ENCODE peak calls at places on chromosomes 1 and 21, in six cellular contexts. I, F, P, Q, G and C are unnamed samples. For H3K9me3, the result is how much of the 10 kb centered on the place peaks cover.

GRCh38 chr1:230498704-230499103 is 72.6 kb upstream of the PGBD5 start:
- DNase-seq in F (no peak), P (peak), Q (no peak), I (no peak), G (no peak), C (no peak)

GRCh38 chr1:15141933-15142647 is 11.5 kb upstream of the TMEM51 start:
- DNase-seq in Q (peak), G (no peak), F (peak), I (no peak), P (peak), C (no peak)

GRCh38 chr1:155050560-155051341 is at the start of gene ADAM15:
- DNase-seq in I (no peak), F (peak), G (peak), Q (peak), P (peak), C (peak)

GRCh38 chr1:198633675-198634121 is 5.1 kb upstream of the PTPRC start:
- DNase-seq in I (no peak), P (no peak), Q (no peak), G (no peak), F (no peak), C (no peak)

GRCh38 chr1:235599536-235599935 is 50.0 kb downstream of the GNG4 start:
- DNase-seq in G (peak), I (no peak), P (no peak), F (no peak), Q (no peak), C (no peak)

GRCh38 chr1:46493316-46494032 is 3.8 kb downstream of the DMBX1 start:
- DNase-seq in G (no peak), I (no peak), F (no peak), P (no peak), Q (no peak), C (no peak)

GRCh38 chr1:29653034-29653810 is 416.9 kb downstream of the PTPRU start:
- DNase-seq in G (no peak), I (no peak), F (no peak), Q (no peak), P (no peak), C (no peak)

GRCh38 chr1:75053207-75053606 is 81.0 kb upstream of the LHX8 start:
- DNase-seq in Q (no peak), P (no peak), I (no peak), F (no peak), G (peak), C (no peak)

GRCh38 chr1:234669499-234669898 is 59.5 kb upstream of the IRF2BP2 start:
- DNase-seq in P (no peak), Q (no peak), I (no peak), G (no peak), F (no peak), C (no peak)

GRCh38 chr1:248618878-248619277 is 16.0 kb downstream of the OR2T11 start:
- DNase-seq in P (peak), Q (peak), I (no peak), F (peak), G (peak), C (no peak)

GRCh38 chr1:248618119-248618518 is 16.8 kb downstream of the OR2T11 start:
- DNase-seq in G (no peak), P (no peak), I (no peak), F (no peak), Q (no peak), C (no peak)

GRCh38 chr1:248611883-248612282 is 14.4 kb upstream of the OR2T10 start:
- DNase-seq in F (no peak), I (no peak), P (no peak), Q (no peak), G (no peak), C (no peak)

GRCh38 chr1:248613742-248614141 is 16.2 kb upstream of the OR2T10 start:
- DNase-seq in G (no peak), Q (no peak), F (no peak), I (no peak), P (no peak), C (no peak)
- H3K9me3 ChIP-seq in G (under half), Q (under half), F (under half), I (under half), P (under half), C (under half)

DNA sequence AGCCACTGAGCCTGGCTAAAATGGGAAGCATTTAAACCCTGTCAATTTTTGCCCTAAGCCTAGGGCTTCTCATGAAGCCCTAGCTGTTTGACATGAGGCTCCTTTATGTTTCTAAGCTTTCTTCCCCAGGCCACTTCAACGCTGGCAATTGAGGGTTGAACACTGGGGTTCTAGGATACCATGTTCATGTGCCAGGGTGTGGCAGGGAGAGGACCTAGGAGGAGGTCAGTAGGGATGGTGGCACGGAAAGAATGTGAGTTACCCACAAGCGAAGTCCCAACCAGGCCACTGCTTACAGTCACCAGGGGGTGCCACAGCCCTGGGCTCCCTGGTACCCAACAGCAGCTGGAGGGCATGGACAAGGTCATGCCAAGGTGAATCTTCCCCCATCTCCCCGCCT is 90.8 kb upstream of the AJAP1 start:
- DNase-seq in P (no peak), G (no peak), Q (no peak), I (no peak), F (no peak), C (no peak)
- H3K9me3 ChIP-seq in P (under half), G (under half), Q (under half), I (half or more), F (under half), C (under half)

GRCh38 chr1:248748211-248748610 is 7.3 kb downstream of the LYPD8 start:
- DNase-seq in F (no peak), P (no peak), G (no peak), I (no peak), Q (no peak), C (no peak)
- H3K9me3 ChIP-seq in F (under half), P (under half), G (under half), I (under half), Q (under half), C (under half)

GRCh38 chr21:43196789-43197188 is 28.0 kb downstream of the CRYAA start:
- DNase-seq in P (peak), G (no peak), F (no peak), I (no peak), Q (no peak), C (no peak)

GRCh38 chr21:43195131-43196021 is 26.6 kb downstream of the CRYAA start:
- DNase-seq in I (no peak), Q (no peak), F (peak), G (no peak), P (peak), C (no peak)

GRCh38 chr21:43194303-43195130 is 25.7 kb downstream of the CRYAA start:
- DNase-seq in Q (no peak), I (no peak), P (peak), F (no peak), G (no peak), C (no peak)

GRCh38 chr21:43201491-43201890 is 32.7 kb downstream of the CRYAA start:
- DNase-seq in Q (no peak), G (no peak), P (no peak), F (no peak), I (no peak), C (no peak)

DNA sequence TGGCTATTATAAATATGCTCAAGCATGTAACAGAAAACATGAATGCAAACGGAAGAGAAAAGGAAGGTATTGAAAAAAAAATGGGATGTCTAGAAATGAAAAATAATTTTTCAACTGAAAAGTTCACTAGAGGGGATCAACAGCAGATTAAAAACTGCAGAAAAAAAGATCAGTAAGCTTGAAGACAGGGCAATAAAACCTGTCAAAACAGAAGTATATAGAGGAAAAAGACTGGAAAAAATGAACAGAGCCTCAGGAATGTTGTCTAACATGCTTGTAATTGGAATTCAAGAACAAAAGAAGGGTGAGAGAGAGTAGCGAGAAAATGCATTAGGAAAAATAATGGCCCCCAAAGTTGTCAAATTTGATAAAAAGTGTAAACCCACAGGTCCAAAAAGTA is 29.6 kb downstream of the CRYAA start:
- DNase-seq in G (no peak), Q (no peak), F (no peak), P (no peak), I (no peak), C (no peak)
- H3K9me3 ChIP-seq in G (under half), Q (under half), F (under half), P (under half), I (under half), C (under half)

GRCh38 chr1:19923953-19924346 is 533 bp upstream of the PLA2G2E start:
- DNase-seq in F (no peak), I (no peak), Q (no peak), G (no peak), P (no peak), C (no peak)

GRCh38 chr1:19923137-19923952 is at the start of gene PLA2G2E:
- DNase-seq in Q (no peak), P (no peak), I (no peak), G (no peak), F (no peak), C (no peak)

GRCh38 chr1:19925342-19926070 is 2.1 kb upstream of the PLA2G2E start:
- DNase-seq in F (no peak), P (no peak), I (no peak), G (no peak), Q (no peak), C (no peak)

GRCh38 chr1:19922015-19922688 is 1.3 kb downstream of the PLA2G2E start:
- DNase-seq in P (no peak), I (no peak), Q (no peak), G (no peak), F (no peak), C (no peak)

GRCh38 chr1:19926296-19927129 is 3.1 kb upstream of the PLA2G2E start:
- DNase-seq in G (no peak), Q (no peak), P (no peak), I (no peak), F (no peak), C (no peak)
- H3K9me3 ChIP-seq in G (under half), Q (under half), P (under half), I (under half), F (under half), C (under half)

DNA sequence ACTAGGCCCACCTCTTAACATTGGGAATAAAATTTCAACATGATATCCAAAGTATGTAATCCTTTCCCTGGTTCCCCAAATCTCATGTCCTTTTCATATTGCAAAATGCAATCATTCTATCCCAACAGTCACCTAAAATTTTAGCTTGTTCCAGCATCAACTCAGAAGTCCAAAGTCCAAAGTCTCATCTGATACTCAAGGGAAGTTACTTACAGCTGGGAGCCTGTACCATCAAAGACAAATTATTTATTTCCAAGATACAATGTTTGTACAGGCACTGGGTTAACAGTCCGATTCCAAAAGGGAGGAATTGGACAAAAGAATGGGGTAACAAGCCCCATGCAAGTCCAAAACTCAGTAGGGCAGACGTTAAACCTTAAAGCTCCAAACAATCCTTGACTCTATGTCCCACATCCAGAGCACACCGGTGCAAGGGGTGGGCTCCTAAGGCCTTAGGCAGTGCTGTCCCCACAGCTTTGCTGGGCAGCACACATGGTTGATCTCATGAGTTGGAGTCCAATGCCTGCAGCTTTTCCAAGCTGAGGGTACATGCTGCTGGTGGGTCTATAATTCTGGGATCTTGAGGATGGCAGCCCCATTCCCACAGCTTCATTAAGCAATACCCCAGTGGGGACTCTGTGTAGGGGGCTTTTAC is 78.8 kb downstream of the DDAH1 start:
- DNase-seq in F (no peak), P (no peak), Q (no peak), I (no peak), G (no peak), C (no peak)
- H3K9me3 ChIP-seq in F (under half), P (under half), Q (under half), I (under half), G (under half), C (under half)

GRCh38 chr21:27189870-27190269 is 223.0 kb upstream of the ADAMTS5 start:
- DNase-seq in Q (no peak), G (no peak), P (no peak), I (no peak), F (no peak), C (no peak)

GRCh38 chr21:27196651-27197050 is 229.8 kb upstream of the ADAMTS5 start:
- DNase-seq in Q (no peak), F (no peak), G (no peak), P (no peak), I (no peak), C (no peak)

GRCh38 chr21:27190601-27191000 is 223.7 kb upstream of the ADAMTS5 start:
- DNase-seq in Q (no peak), F (no peak), P (no peak), I (no peak), G (no peak), C (no peak)

GRCh38 chr21:27192286-27192685 is 225.4 kb upstream of the ADAMTS5 start:
- DNase-seq in F (no peak), G (no peak), Q (no peak), P (no peak), I (no peak), C (no peak)
- H3K9me3 ChIP-seq in F (under half), G (under half), Q (under half), P (under half), I (under half), C (under half)

GRCh38 chr1:175914115-175914514 is 170.7 kb upstream of the TNR start:
- DNase-seq in F (no peak), I (no peak), P (no peak), G (no peak), Q (no peak), C (no peak)

GRCh38 chr1:175906370-175906769 is 163.0 kb upstream of the TNR start:
- DNase-seq in F (no peak), I (no peak), G (no peak), Q (no peak), P (no peak), C (no peak)

GRCh38 chr1:175911138-175911537 is 167.7 kb upstream of the TNR start:
- DNase-seq in I (no peak), P (no peak), G (no peak), Q (no peak), F (no peak), C (no peak)
- H3K9me3 ChIP-seq in I (under half), P (under half), G (under half), Q (under half), F (under half), C (under half)